ENCODE peak calls at places on chromosome 5, in nine cellular contexts. U is GM23338, W is K562, T is PC-3, Q is A549, L is hepatocyte, G is fibroblast of lung, F is GM23248, O is IMR-90. I is an unnamed sample.
A peak's percentile ranks its signal among the peaks of the same experiment; 100 is the strongest.

GRCh38 chr5:6466975-6467567 is 18.4 kb downstream of the UBE2QL1 start:
- DNase-seq in U (no peak), W (no peak), T (no peak), Q (no peak), L (no peak), G (no peak), F (no peak), O (no peak), I (no peak)

GRCh38 chr5:775960-776861 is 8.3 kb downstream of the ZDHHC11B start:
- DNase-seq in U (no peak), W (no peak), T (no peak), Q (no peak), L (no peak), G (no peak), F (no peak), O (no peak), I (no peak)

GRCh38 chr5:173764321-173765029 is 123.7 kb upstream of the CPEB4 start:
- DNase-seq in U (peak; percentile 34), W (peak; percentile 87), T (peak; percentile 95), Q (peak; percentile 95), L (peak; percentile 92), G (peak; percentile 96), F (peak; percentile 98), O (peak; percentile 96), I (no peak)

GRCh38 chr5:139671096-139671841 is 23.1 kb downstream of the CXXC5 start:
- DNase-seq in U (no peak), W (no peak), T (no peak), Q (no peak), L (no peak), G (peak; percentile 71), F (no peak), O (no peak), I (no peak)

GRCh38 chr5:176167800-176168199 is 70.4 kb upstream of the SIMC1 start:
- DNase-seq in U (no peak), W (no peak), T (peak; percentile 27), Q (no peak), L (no peak), G (no peak), F (peak; percentile 33), O (no peak), I (peak; percentile 24)

GRCh38 chr5:127963931-127964330 is 119.6 kb upstream of the SLC12A2 start:
- DNase-seq in U (no peak), W (no peak), T (no peak), Q (no peak), L (no peak), G (no peak), F (no peak), O (peak; percentile 63), I (no peak)

GRCh38 chr5:88677943-88678779 is 204.8 kb downstream of the MEF2C start:
- DNase-seq in U (peak; percentile 73), W (no peak), T (no peak), Q (no peak), L (no peak), G (peak; percentile 61), F (no peak), O (no peak), I (no peak)

GRCh38 chr5:96219580-96220281 is 213.3 kb downstream of the PCSK1 start:
- DNase-seq in U (no peak), W (no peak), T (peak; percentile 63), Q (peak; percentile 32), L (no peak), G (peak; percentile 88), F (peak; percentile 94), O (peak; percentile 86), I (no peak)

GRCh38 chr5:36240779-36241635 is 718 bp downstream of the NADK2 start:
- DNase-seq in U (peak; percentile 79), W (peak; percentile 84), T (peak; percentile 61), Q (peak; percentile 60), L (peak; percentile 87), G (peak; percentile 70), F (peak; percentile 87), O (peak; percentile 59), I (peak; percentile 60)

GRCh38 chr5:172377856-172378255 is 76.5 kb downstream of the SH3PXD2B start:
- DNase-seq in U (no peak), W (no peak), T (no peak), Q (no peak), L (no peak), G (no peak), F (no peak), O (no peak), I (no peak)

GRCh38 chr5:92758552-92758951 is 822.5 kb downstream of the NR2F1-AS1 start:
- DNase-seq in U (no peak), W (no peak), T (peak; percentile 81), Q (no peak), L (no peak), G (peak; percentile 68), F (peak; percentile 78), O (peak; percentile 82), I (no peak)

GRCh38 chr5:39376293-39376714 is 12.0 kb upstream of the C9 start:
- DNase-seq in U (peak; percentile 88), W (peak; percentile 77), T (peak; percentile 94), Q (peak; percentile 67), L (peak; percentile 69), G (peak; percentile 38), F (peak; percentile 72), O (peak; percentile 48), I (peak; percentile 54)

GRCh38 chr5:180670586-180671359 is 21.4 kb upstream of the FLT4 start:
- DNase-seq in U (peak; percentile 74), W (peak; percentile 73), T (peak; percentile 77), Q (peak; percentile 69), L (peak; percentile 72), G (peak; percentile 40), F (peak; percentile 56), O (peak; percentile 37), I (peak; percentile 39)

GRCh38 chr5:10690460-10690859 is 70.6 kb downstream of the DAP start:
- DNase-seq in U (no peak), W (no peak), T (no peak), Q (no peak), L (no peak), G (peak; percentile 97), F (no peak), O (peak; percentile 58), I (no peak)

GRCh38 chr5:59143926-59144333 is 561.1 kb downstream of the RAB3C start:
- DNase-seq in U (no peak), W (no peak), T (no peak), Q (no peak), L (no peak), G (no peak), F (no peak), O (no peak), I (no peak)

GRCh38 chr5:37248970-37249819 is at the start of gene CPLANE1:
- DNase-seq in U (peak; percentile 90), W (no peak), T (peak; percentile 74), Q (peak; percentile 81), L (peak; percentile 92), G (peak; percentile 83), F (peak; percentile 86), O (peak; percentile 74), I (peak; percentile 85)

DNA sequence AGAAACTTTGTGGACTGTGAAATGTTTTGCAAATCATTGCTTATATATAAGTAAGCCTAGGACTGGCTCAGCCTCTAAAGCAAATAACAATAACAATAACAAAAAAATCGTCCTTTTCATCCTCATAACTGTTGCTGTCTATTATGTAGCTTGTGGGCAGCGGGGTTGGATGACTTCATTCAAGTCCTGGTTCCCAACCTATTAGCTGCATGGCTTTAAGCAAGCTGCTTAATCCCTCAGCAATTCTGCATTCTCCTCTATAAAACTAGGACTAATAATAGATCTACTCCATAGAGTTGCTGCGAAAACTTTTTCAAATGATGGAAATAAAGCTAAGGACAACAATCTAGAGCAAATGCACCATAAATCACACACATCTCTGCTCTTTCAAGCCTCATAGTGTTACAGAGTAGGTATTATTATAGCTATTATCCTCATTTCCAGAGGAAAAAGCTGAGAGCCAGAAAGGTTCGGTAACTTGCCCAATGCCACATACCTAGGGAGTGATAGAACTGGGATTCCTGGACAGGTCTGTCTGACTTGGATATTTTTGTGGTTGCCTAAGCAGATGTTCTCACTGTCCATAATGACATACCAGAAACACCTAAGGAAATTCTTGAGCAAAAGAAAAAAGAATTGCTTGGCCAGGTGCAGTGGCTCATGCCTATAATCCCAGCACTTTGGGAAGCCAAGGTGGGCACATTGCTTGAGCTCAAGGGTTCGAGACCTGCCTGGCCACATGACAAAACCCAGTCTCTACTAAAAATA is 98.8 kb upstream of the ADRA1B start:
- DNase-seq in U (no peak), W (no peak), T (peak; percentile 26), Q (no peak), L (no peak), G (peak; percentile 66), F (peak; percentile 34), O (peak; percentile 27), I (no peak)
- H3K4me2 ChIP-seq in U (no peak overlapping the region), W (no peak overlapping the region), T (no peak overlapping the region), Q (no peak overlapping the region), L (no peak overlapping the region), G (no peak overlapping the region), F (no peak overlapping the region), O (no peak overlapping the region), I (no peak overlapping the region)

DNA sequence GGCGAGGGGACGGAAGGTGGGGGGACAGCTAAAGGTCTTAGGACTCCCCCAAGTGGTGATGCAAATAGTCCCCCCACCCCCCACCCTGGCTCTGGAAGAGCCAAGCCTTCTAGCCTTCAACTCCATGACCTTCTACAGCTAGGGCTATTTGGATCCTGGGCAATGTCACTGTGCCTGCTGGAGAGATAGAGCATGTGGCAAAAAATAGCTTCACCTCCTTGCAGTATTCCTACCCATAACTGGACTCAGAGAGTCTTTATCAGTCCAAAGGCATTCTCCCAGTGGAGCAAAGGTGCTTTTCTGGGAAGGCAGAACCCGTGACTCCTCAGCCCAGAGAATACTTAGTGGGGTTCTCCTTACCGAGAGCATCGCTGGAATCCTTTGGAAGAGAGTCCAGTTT is 48.9 kb upstream of the PPARGC1B start:
- DNase-seq in U (no peak), W (no peak), T (no peak), Q (no peak), L (no peak), G (no peak), F (no peak), O (no peak), I (no peak)
- H3K4me2 ChIP-seq in U (no peak overlapping the region), W (no peak overlapping the region), T (no peak overlapping the region), Q (no peak overlapping the region), L (no peak overlapping the region), G (no peak overlapping the region), F (no peak overlapping the region), O (no peak overlapping the region), I (no peak overlapping the region)

GRCh38 chr5:141135030-141135717 is at the start of gene PCDHB5:
- DNase-seq in U (peak; percentile 94), W (peak; percentile 37), T (no peak), Q (peak; percentile 61), L (peak; percentile 36), G (peak; percentile 2), F (peak; percentile 15), O (no peak), I (no peak)

DNA sequence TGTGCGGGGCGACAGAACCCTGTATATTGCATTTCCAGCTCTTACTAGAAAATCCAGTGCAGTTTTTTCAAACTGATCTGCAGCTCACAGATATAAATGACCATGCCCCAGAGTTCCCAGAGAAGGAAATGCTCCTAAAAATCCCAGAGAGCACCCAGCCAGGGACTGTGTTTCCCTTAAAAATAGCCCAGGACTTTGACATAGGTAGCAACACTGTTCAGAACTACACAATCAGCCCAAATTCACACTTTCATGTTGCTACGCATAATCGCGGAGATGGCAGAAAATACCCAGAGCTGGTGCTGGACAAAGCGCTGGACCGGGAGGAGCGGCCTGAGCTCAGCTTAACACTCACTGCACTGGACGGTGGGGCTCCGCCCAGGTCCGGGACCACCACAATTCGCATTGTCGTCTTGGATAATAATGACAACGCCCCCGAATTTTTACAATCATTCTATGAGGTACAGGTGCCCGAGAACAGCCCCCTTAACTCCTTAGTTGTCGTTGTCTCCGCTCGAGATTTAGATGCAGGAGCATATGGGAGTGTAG is 786 bp downstream of the PCDHB5 start:
- DNase-seq in U (no peak), W (no peak), T (no peak), Q (no peak), L (no peak), G (no peak), F (no peak), O (no peak), I (no peak)
- H3K4me2 ChIP-seq in U (peak overlapping the region; percentile 94), W (no peak overlapping the region), T (no peak overlapping the region), Q (peak overlapping the region; percentile 31), L (peak overlapping the region; percentile 50), G (no peak overlapping the region), F (no peak overlapping the region), O (no peak overlapping the region), I (no peak overlapping the region)

GRCh38 chr5:116566251-116566650 is 8.4 kb downstream of the SEMA6A start:
- DNase-seq in U (no peak), W (no peak), T (no peak), Q (no peak), L (no peak), G (no peak), F (no peak), O (no peak), I (no peak)
- H3K4me2 ChIP-seq in U (peak overlapping the region; percentile 90), W (no peak overlapping the region), T (no peak overlapping the region), Q (no peak overlapping the region), L (no peak overlapping the region), G (no peak overlapping the region), F (no peak overlapping the region), O (no peak overlapping the region), I (no peak overlapping the region)